ENCODE peak calls at places on chromosomes 12 and 14, in ten cellular contexts. Z is GM23338; G is Karpas-422; C is suprapubic skin; A is naive thymus-derived CD4-positive, alpha-beta T cell; B is HCT116; E is IMR-90; J is effector memory CD4-positive, alpha-beta T cell; O is lung; X is mesendoderm. H is an unnamed sample.

GRCh38 chr12:124464830-124465229 is 102.6 kb downstream of the NCOR2 start:
- DNase-seq in Z (no peak), G (peak), C (no peak), A (no peak), B (no peak), E (no peak), J (no peak), O (no peak), X (no peak), H (no peak)

GRCh38 chr12:27229367-27229766 is 14.7 kb upstream of the STK38L start:
- DNase-seq in Z (no peak), G (no peak), C (no peak), A (no peak), B (no peak), E (no peak), J (no peak), O (no peak), X (no peak), H (no peak)

GRCh38 chr14:96575233-96575632 is 73.1 kb downstream of the PAPOLA start:
- DNase-seq in Z (no peak), G (peak), C (no peak), A (no peak), B (no peak), E (no peak), J (no peak), O (no peak), X (no peak), H (no peak)

GRCh38 chr12:51959211-51959610 is 7.7 kb downstream of the ACVR1B start:
- DNase-seq in Z (no peak), G (no peak), C (no peak), A (no peak), B (no peak), E (peak), J (no peak), O (no peak), X (no peak), H (peak)

GRCh38 chr14:41604793-41605534 is 1.7 kb upstream of the LRFN5 start:
- DNase-seq in Z (peak), G (no peak), C (no peak), A (no peak), B (no peak), E (peak), J (no peak), O (no peak), X (peak), H (peak)

GRCh38 chr12:63223128-63223527 is 72.1 kb upstream of the AVPR1A start:
- DNase-seq in Z (no peak), G (no peak), C (no peak), A (no peak), B (no peak), E (no peak), J (no peak), O (no peak), X (no peak), H (no peak)

GRCh38 chr14:59964251-59965007 is 44.5 kb downstream of the LRRC9 start:
- DNase-seq in Z (no peak), G (peak), C (no peak), A (peak), B (no peak), E (peak), J (no peak), O (no peak), X (peak), H (no peak)

GRCh38 chr12:121255433-121255832 is 41.1 kb downstream of the CAMKK2 start:
- DNase-seq in Z (no peak), G (no peak), C (no peak), A (no peak), B (no peak), E (no peak), J (no peak), O (no peak), X (no peak), H (no peak)

GRCh38 chr14:85233756-85234545 is 296.0 kb upstream of the FLRT2 start:
- DNase-seq in Z (no peak), G (no peak), C (no peak), A (no peak), B (no peak), E (peak), J (no peak), O (no peak), X (peak), H (peak)

GRCh38 chr12:26271889-26272492 is 76.6 kb downstream of the SSPN start:
- DNase-seq in Z (no peak), G (no peak), C (peak), A (no peak), B (no peak), E (peak), J (no peak), O (peak), X (no peak), H (peak)

GRCh38 chr12:121404734-121405133 is 4.8 kb downstream of the RNF34 start:
- DNase-seq in Z (no peak), G (no peak), C (no peak), A (no peak), B (no peak), E (no peak), J (no peak), O (no peak), X (no peak), H (no peak)

GRCh38 chr12:113424915-113425823 is 3.0 kb downstream of the SDSL start:
- DNase-seq in Z (peak), G (peak), C (no peak), A (peak), B (no peak), E (peak), J (peak), O (peak), X (peak), H (peak)

GRCh38 chr14:68955164-68955921 is 23.8 kb downstream of the ACTN1 start:
- DNase-seq in Z (no peak), G (no peak), C (peak), A (no peak), B (no peak), E (peak), J (no peak), O (no peak), X (no peak), H (peak)

GRCh38 chr12:94699796-94700195 is 49.4 kb upstream of the TMCC3 start:
- DNase-seq in Z (no peak), G (no peak), C (no peak), A (no peak), B (no peak), E (no peak), J (no peak), O (no peak), X (no peak), H (no peak)

GRCh38 chr12:75275702-75276101 is 54.4 kb downstream of the CAPS2 start:
- DNase-seq in Z (no peak), G (no peak), C (no peak), A (no peak), B (no peak), E (no peak), J (no peak), O (no peak), X (no peak), H (no peak)

GRCh38 chr14:72815459-72815858 is 78.4 kb downstream of the DPF3 start:
- DNase-seq in Z (no peak), G (no peak), C (peak), A (no peak), B (no peak), E (no peak), J (no peak), O (no peak), X (no peak), H (no peak)

GRCh38 chr14:72822946-72823611 is 70.8 kb downstream of the DPF3 start:
- DNase-seq in Z (no peak), G (no peak), C (peak), A (no peak), B (no peak), E (no peak), J (no peak), O (no peak), X (no peak), H (peak)

GRCh38 chr14:72824051-72824450 is 69.8 kb downstream of the DPF3 start:
- DNase-seq in Z (peak), G (no peak), C (peak), A (no peak), B (no peak), E (no peak), J (no peak), O (no peak), X (peak), H (peak)

GRCh38 chr14:72816287-72816686 is 77.6 kb downstream of the DPF3 start:
- DNase-seq in Z (no peak), G (no peak), C (peak), A (no peak), B (no peak), E (no peak), J (no peak), O (no peak), X (no peak), H (no peak)

GRCh38 chr14:72818998-72819397 is 74.9 kb downstream of the DPF3 start:
- DNase-seq in Z (no peak), G (peak), C (no peak), A (no peak), B (no peak), E (no peak), J (no peak), O (no peak), X (no peak), H (no peak)
- H3K4me3 ChIP-seq in Z (no peak), G (no peak), C (no peak), A (no peak), B (no peak), E (no peak), J (no peak), O (no peak), X (no peak), H (no peak)

DNA sequence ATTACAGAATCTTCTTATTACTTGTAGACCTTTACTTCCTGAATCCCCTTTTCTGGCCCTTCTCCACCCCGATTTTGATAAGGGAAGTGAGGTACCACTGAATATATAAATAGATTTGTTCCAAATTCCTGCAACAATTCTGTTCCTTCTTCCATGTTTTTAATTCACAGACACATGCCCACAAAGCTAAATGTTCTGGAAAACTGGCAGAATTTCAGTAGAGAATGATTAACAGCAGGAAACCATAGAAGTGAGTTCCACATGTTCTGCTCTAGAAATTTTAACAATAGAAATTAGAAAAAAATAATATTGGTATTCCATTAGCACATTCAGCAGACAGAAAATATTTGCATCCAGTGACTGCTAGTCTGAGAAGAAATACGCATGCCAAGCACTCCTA is 139.6 kb downstream of the SLC2A13 start:
- DNase-seq in Z (no peak), G (no peak), C (no peak), A (no peak), B (no peak), E (no peak), J (no peak), O (no peak), X (no peak), H (no peak)
- H3K4me3 ChIP-seq in Z (no peak), G (no peak), C (no peak), A (no peak), B (no peak), E (no peak), J (no peak), O (no peak), X (no peak), H (no peak)

DNA sequence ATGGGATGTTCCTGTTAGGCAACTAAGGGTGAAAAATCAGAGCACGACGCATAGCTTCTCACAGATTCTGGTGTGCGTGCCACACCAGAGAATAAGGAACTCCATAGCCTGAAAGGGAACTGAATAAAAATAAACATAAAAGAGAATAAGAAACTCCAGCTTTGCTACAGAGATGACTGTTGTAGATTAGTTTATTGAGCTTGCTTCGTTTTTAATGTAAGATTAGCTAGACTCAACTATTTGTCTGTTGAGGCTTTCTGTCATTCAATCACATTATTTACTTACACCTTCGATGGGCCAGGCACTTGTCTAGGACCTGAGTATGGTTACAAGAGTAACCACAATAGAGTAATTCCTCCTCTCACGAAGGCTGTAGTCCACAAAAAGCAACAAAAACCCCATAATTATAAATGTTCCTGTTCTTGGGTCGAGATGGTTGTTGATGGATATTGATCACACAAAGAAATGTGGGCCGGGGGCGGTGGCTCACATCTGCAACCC is 807 bp upstream of the ZCCHC8 start:
- DNase-seq in Z (no peak), G (no peak), C (no peak), A (no peak), B (no peak), E (no peak), J (no peak), O (no peak), X (no peak), H (no peak)
- H3K4me3 ChIP-seq in Z (peak), G (peak), C (peak), A (peak), B (no peak), E (no peak), J (peak), O (no peak), X (no peak), H (peak)

GRCh38 chr14:92164958-92165357 is 43.2 kb downstream of the CPSF2 start:
- DNase-seq in Z (no peak), G (no peak), C (no peak), A (no peak), B (no peak), E (no peak), J (no peak), O (no peak), X (no peak), H (no peak)

GRCh38 chr14:92160619-92161018 is 38.9 kb downstream of the CPSF2 start:
- DNase-seq in Z (no peak), G (no peak), C (no peak), A (no peak), B (no peak), E (peak), J (no peak), O (no peak), X (no peak), H (peak)

DNA sequence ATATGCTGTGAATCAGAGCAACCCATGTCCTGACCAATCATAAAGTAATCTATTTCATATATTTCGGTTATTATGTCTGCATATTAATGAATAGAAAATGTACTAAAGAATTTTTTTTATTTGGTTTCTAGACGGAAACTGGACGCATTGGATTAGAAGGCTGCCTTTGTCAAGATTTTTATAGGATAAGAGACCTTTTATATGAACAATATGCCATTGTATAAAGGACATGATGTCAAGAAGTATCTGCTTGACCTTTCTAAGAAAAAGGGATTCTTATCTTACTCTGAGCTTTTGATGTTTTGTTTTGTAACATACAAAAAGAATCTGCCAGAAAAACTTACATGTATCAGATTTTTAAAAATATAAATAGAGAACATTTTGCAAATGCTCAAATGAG is 39.8 kb downstream of the CPSF2 start:
- DNase-seq in Z (no peak), G (no peak), C (no peak), A (no peak), B (no peak), E (no peak), J (no peak), O (no peak), X (no peak), H (no peak)
- H3K4me3 ChIP-seq in Z (no peak), G (no peak), C (no peak), A (no peak), B (no peak), E (no peak), J (no peak), O (no peak), X (no peak), H (no peak)

GRCh38 chr14:70972107-70972976 is 65.1 kb downstream of the PCNX1 start:
- DNase-seq in Z (peak), G (peak), C (peak), A (peak), B (peak), E (peak), J (peak), O (peak), X (peak), H (peak)

GRCh38 chr14:70976591-70976990 is 69.3 kb downstream of the PCNX1 start:
- DNase-seq in Z (no peak), G (no peak), C (no peak), A (no peak), B (no peak), E (no peak), J (no peak), O (no peak), X (no peak), H (no peak)

DNA sequence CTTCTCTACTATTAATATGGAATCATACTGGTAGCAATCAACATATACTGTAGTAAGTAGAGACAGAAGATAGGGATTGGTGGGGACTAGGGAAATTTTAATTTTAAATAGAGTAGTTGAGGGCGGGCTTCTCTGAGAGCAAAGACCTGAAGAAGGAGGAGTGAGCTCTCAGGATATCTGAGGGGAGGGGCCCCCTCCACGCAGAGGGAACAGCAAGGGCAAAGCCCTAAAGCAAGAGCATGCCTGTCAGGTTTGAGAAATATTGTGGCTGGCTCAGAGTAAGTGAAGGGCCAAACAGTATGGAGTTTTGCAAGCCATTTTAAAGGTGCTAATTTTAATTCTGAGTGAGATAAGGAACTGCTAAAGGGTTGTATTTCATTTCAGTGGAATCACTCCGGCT is 64.3 kb downstream of the PCNX1 start:
- DNase-seq in Z (peak), G (no peak), C (no peak), A (no peak), B (no peak), E (no peak), J (no peak), O (no peak), X (peak), H (no peak)
- H3K4me3 ChIP-seq in Z (no peak), G (no peak), C (no peak), A (no peak), B (no peak), E (no peak), J (no peak), O (no peak), X (no peak), H (no peak)

GRCh38 chr14:104724407-104724980 is 465 bp downstream of the ADSS1 start:
- DNase-seq in Z (peak), G (no peak), C (no peak), A (peak), B (no peak), E (no peak), J (no peak), O (peak), X (no peak), H (no peak)

GRCh38 chr14:104721704-104722431 is 2.2 kb upstream of the ADSS1 start:
- DNase-seq in Z (no peak), G (no peak), C (no peak), A (no peak), B (no peak), E (peak), J (no peak), O (no peak), X (no peak), H (no peak)

GRCh38 chr14:104724981-104725771 is 1.1 kb downstream of the ADSS1 start:
- DNase-seq in Z (peak), G (peak), C (no peak), A (no peak), B (no peak), E (no peak), J (no peak), O (no peak), X (peak), H (no peak)

GRCh38 chr14:104723651-104724406 is at the start of gene ADSS1:
- DNase-seq in Z (peak), G (peak), C (no peak), A (peak), B (no peak), E (no peak), J (peak), O (peak), X (peak), H (peak)

DNA sequence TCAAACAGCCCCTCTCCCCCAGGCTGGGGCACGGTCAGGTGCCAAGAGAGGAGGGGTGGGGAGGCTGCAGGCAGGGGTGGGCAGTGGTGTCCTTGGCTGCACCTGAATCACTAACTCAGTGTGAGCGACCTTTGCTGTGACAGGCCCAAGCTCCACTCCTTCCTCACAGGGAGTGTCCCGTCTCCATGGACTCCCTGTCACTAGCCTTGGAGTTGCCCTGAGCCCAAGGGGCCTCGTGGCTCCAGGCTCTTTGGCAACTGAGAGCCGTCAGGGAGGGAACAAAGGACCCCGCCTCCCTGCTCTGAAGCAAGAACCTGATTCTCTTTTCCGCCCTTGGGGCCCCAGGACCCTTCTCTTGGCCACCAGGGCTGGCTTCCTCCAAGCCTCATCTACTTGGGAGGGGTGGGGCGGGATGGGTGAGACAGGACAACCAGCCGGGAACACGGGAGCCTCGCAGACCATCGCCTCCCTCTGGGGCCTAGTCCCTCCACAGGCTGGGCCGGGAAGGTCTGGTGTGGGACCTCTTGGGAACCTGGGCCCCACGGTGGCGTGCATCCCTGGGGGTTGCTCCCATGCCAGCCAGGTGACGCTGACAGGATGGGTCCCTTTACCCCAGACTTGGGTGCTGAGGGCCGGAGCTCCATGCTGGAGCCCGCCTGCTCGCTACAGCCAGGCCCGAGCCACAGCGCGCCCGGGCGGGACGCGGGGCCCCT is 935 bp upstream of the ADSS1 start:
- DNase-seq in Z (peak), G (no peak), C (no peak), A (no peak), B (no peak), E (no peak), J (no peak), O (no peak), X (peak), H (no peak)
- H3K4me3 ChIP-seq in Z (peak), G (no peak), C (peak), A (no peak), B (no peak), E (no peak), J (peak), O (no peak), X (no peak), H (no peak)

GRCh38 chr12:131831635-131832041 is 3.4 kb downstream of the MMP17 start:
- DNase-seq in Z (no peak), G (no peak), C (no peak), A (no peak), B (no peak), E (peak), J (no peak), O (no peak), X (no peak), H (peak)
- H3K4me3 ChIP-seq in Z (peak), G (no peak), C (peak), A (no peak), B (no peak), E (peak), J (no peak), O (no peak), X (no peak), H (peak)